ENCODE peak calls at places on chromosomes 4 and X, in nine cellular contexts. I is tibial artery, J is astrocyte of the spinal cord, G is fibroblast of mammary gland, M is ovary, Y is A549, R is lower leg skin, C is MM.1S, X is IMR-90. K is an unnamed sample.

GRCh38 chrX:48076343-48076742 is 4.9 kb upstream of the ZNF630 start:
- DNase-seq in I (no peak), J (no peak), G (no peak), M (no peak), Y (no peak), R (no peak), C (no peak), X (no peak), K (no peak)

GRCh38 chr4:127143460-127144190 is 489.1 kb upstream of the INTU start:
- DNase-seq in I (no peak), J (peak; percentile 70), G (peak; percentile 57), M (no peak), Y (no peak), R (no peak), C (no peak), X (peak; percentile 77), K (peak; percentile 66)

GRCh38 chrX:78753571-78753970 is 6.1 kb downstream of the LPAR4 start:
- DNase-seq in I (no peak), J (no peak), G (no peak), M (no peak), Y (no peak), R (no peak), C (no peak), X (no peak), K (no peak)

GRCh38 chr4:89000844-89001360 is 56.1 kb downstream of the FAM13A start:
- DNase-seq in I (no peak), J (peak; percentile 64), G (peak; percentile 77), M (no peak), Y (peak; percentile 1), R (no peak), C (no peak), X (peak; percentile 60), K (peak; percentile 70)

GRCh38 chr4:73447701-73448100 is 11.7 kb downstream of the AFP start:
- DNase-seq in I (no peak), J (peak; percentile 45), G (peak; percentile 74), M (no peak), Y (no peak), R (no peak), C (no peak), X (peak; percentile 56), K (no peak)

GRCh38 chr4:118743867-118744266 is 58.7 kb downstream of the METTL14 start:
- DNase-seq in I (peak; percentile 39), J (no peak), G (peak; percentile 59), M (no peak), Y (no peak), R (no peak), C (no peak), X (peak; percentile 58), K (no peak)

GRCh38 chr4:40193018-40193571 is 3.7 kb upstream of the RHOH start:
- DNase-seq in I (no peak), J (no peak), G (no peak), M (no peak), Y (no peak), R (no peak), C (peak; percentile 70), X (no peak), K (no peak)

GRCh38 chr4:124079174-124079780 is 633.3 kb downstream of the ANKRD50 start:
- DNase-seq in I (no peak), J (peak; percentile 21), G (peak; percentile 60), M (no peak), Y (no peak), R (no peak), C (no peak), X (peak; percentile 66), K (peak; percentile 58)

GRCh38 chrX:23383411-23383810 is 48.8 kb downstream of the PTCHD1 start:
- DNase-seq in I (no peak), J (peak; percentile 38), G (peak; percentile 81), M (no peak), Y (no peak), R (no peak), C (no peak), X (peak; percentile 7), K (peak; percentile 30)

GRCh38 chr4:171281359-171281758 is 531.8 kb upstream of the GALNTL6 start:
- DNase-seq in I (no peak), J (no peak), G (no peak), M (no peak), Y (no peak), R (no peak), C (no peak), X (no peak), K (no peak)

GRCh38 chrX:116246261-116246660 is 75.7 kb downstream of the AGTR2 start:
- DNase-seq in I (no peak), J (peak; percentile 17), G (peak; percentile 26), M (no peak), Y (no peak), R (no peak), C (no peak), X (no peak), K (peak; percentile 35)

GRCh38 chr4:154711522-154711921 is 32.3 kb upstream of the LRAT start:
- DNase-seq in I (no peak), J (no peak), G (no peak), M (no peak), Y (no peak), R (no peak), C (no peak), X (no peak), K (no peak)

GRCh38 chr4:124427095-124427767 is 285.3 kb downstream of the ANKRD50 start:
- DNase-seq in I (no peak), J (no peak), G (peak; percentile 53), M (no peak), Y (no peak), R (peak; percentile 21), C (no peak), X (no peak), K (peak; percentile 63)

GRCh38 chrX:41923925-41924693 is 755 bp upstream of the CASK start:
- DNase-seq in I (peak; percentile 21), J (peak; percentile 35), G (peak; percentile 21), M (no peak), Y (peak; percentile 44), R (no peak), C (peak; percentile 29), X (peak; percentile 26), K (peak; percentile 53)

GRCh38 chrX:318739-319578 is at the start of gene GTPBP6:
- DNase-seq in I (peak; percentile 99), J (peak; percentile 100), G (peak; percentile 99), M (peak; percentile 100), Y (peak; percentile 98), R (peak; percentile 100), C (peak; percentile 96), X (peak; percentile 100), K (peak; percentile 100)

GRCh38 chr4:54101190-54102041 is 1.5 kb downstream of the GSX2 start:
- DNase-seq in I (no peak), J (no peak), G (no peak), M (no peak), Y (no peak), R (no peak), C (no peak), X (no peak), K (no peak)

GRCh38 chrX:48908600-48908999 is 2.8 kb downstream of the SLC35A2 start:
- DNase-seq in I (no peak), J (no peak), G (no peak), M (no peak), Y (no peak), R (no peak), C (no peak), X (no peak), K (no peak)

GRCh38 chr4:95544433-95545103 is 4.2 kb downstream of the UNC5C start:
- DNase-seq in I (no peak), J (no peak), G (no peak), M (no peak), Y (no peak), R (no peak), C (no peak), X (no peak), K (no peak)

GRCh38 chr4:37666625-37667071 is 19.5 kb downstream of the RELL1 start:
- DNase-seq in I (peak; percentile 67), J (peak; percentile 86), G (peak; percentile 96), M (no peak), Y (peak; percentile 55), R (peak; percentile 60), C (no peak), X (peak; percentile 95), K (peak; percentile 91)
- TF ChIP-seq CTCF in I (no peak), J (peak; percentile 14), G (peak; percentile 23), M (no peak), Y (no peak), R (no peak), C (no peak), X (peak; percentile 26), K (peak; percentile 31)

DNA sequence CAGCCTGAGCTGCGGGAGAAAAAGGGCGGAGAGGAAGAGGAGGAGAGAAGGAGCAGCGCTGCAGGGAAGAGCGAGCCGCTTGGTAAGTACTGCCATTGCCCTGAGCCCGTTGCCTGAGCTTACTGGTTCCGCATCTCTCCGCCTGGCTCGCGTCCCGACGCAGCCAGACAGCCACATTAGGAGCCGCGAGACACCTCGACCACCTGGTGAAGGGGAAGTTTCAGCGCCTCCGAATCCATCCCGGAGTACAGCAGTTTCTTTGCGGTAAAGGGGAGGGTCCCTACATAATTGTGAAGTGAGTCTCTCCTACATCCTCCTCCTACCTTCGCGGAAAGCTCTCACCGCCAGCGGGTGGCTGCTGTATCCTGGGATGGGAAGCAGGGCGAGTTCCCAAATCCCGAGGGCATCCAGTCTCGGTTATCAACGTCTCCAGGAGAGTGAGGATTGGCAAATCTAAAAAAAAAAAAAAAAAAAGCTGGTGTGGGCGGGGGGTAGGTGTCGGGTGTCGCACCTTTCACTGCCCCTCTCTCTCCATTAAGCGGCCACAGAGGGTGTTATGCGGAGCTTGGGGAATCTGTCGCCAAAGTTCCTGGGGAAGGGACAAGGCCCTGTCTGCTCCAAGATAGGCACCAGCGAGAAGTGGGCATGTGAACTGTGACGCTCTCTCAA is 7.9 kb downstream of the TBX22 start:
- DNase-seq in I (no peak), J (no peak), G (no peak), M (no peak), Y (no peak), R (no peak), C (no peak), X (no peak), K (no peak)
- H3K4me3 ChIP-seq in I (peak overlapping the region; percentile 38), J (no peak overlapping the region), G (no peak overlapping the region), M (no peak overlapping the region), Y (no peak overlapping the region), R (no peak overlapping the region), C (no peak overlapping the region), X (no peak overlapping the region), K (no peak overlapping the region)

GRCh38 chr4:82543131-82543530 is 18.7 kb downstream of the TMEM150C start:
- DNase-seq in I (no peak), J (no peak), G (no peak), M (no peak), Y (no peak), R (no peak), C (no peak), X (no peak), K (no peak)

DNA sequence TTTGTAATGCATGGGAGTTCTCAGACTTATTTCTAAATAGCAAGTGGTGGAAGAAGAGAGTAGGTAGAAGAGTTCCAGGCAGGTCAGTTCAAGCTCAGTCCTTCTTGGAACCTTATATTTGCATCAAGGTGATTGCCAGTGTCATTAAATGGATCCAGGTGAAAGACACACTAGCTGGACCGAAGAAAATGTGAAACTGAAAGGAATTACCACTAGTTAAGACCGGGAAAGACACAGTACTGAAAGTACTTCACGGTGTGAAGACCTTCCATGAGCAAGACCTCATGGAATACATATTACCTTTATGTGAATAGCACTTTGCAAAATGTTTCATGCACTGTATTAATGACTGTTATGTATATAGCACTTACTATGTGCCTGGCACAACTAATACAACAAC is 19.1 kb downstream of the TMEM150C start:
- DNase-seq in I (no peak), J (no peak), G (no peak), M (no peak), Y (no peak), R (no peak), C (no peak), X (no peak), K (no peak)
- TF ChIP-seq CTCF in I (no peak), J (no peak), G (no peak), M (no peak), Y (no peak), R (no peak), C (no peak), X (no peak), K (no peak)

GRCh38 chr4:176791591-176792347 is 953 bp downstream of the VEGFC start:
- DNase-seq in I (no peak), J (peak; percentile 67), G (peak; percentile 63), M (peak; percentile 48), Y (no peak), R (no peak), C (peak; percentile 43), X (peak; percentile 54), K (peak; percentile 51)
- H3K4me3 ChIP-seq in I (peak overlapping the region; percentile 72), J (peak overlapping the region; percentile 88), G (peak overlapping the region; percentile 94), M (peak overlapping the region; percentile 73), Y (peak overlapping the region; percentile 92), R (peak overlapping the region; percentile 42), C (peak overlapping the region; percentile 80), X (peak overlapping the region; percentile 96), K (peak overlapping the region; percentile 85)

K was measured in fibroblast of pulmonary artery.